ENCODE peak calls at places on chromosomes 4 and X, in eight cellular contexts. J is activated CD4-positive, alpha-beta T cell treated with anti-CD3 and anti-CD28 coated beads, Interleukin-2, amount 10 ng/mL, durations not matched to agents 7 days and 5 days; F is T follicular helper cell; Y is stimulated activated CD4-positive, alpha-beta T cell treated with anti-CD3 and anti-CD28 coated beads, TNF-alpha, amount 100 ng/mL, for 24 hours; K is NCI-H1105; S is naive thymus-derived CD4-positive, alpha-beta T cell; H is NCI-H446 treated with DMSO at 0.1 percent for 48 hours; N is CD4-positive, alpha-beta T cell. U is an unnamed sample.

GRCh38 chr4:139773560-139774318 is 108.1 kb downstream of the MGST2 start:
- DNase-seq in J (no peak), F (no peak), Y (no peak), K (no peak), S (no peak), H (no peak), N (no peak), U (no peak)

GRCh38 chr4:182555997-182556418 is 312.8 kb downstream of the TENM3 start:
- DNase-seq in J (no peak), F (no peak), Y (no peak), K (peak; percentile 14), S (no peak), H (no peak), N (no peak), U (no peak)

GRCh38 chr4:114180481-114180880 is 201.0 kb upstream of the ARSJ start:
- DNase-seq in J (peak; percentile 9), F (peak; percentile 4), Y (peak; percentile 5), K (no peak), S (peak; percentile 23), H (no peak), N (peak; percentile 15), U (peak; percentile 19)

GRCh38 chr4:101103381-101104142 is 243.8 kb downstream of the PPP3CA start:
- DNase-seq in J (no peak), F (no peak), Y (no peak), K (no peak), S (no peak), H (peak; percentile 27), N (no peak), U (no peak)

GRCh38 chrX:66731398-66731797 is 92.5 kb upstream of the EDA2R start:
- DNase-seq in J (no peak), F (no peak), Y (no peak), K (no peak), S (peak; percentile 31), H (peak; percentile 2), N (no peak), U (peak; percentile 49)

GRCh38 chr4:151004222-151004621 is 10.9 kb downstream of the LRBA start:
- DNase-seq in J (no peak), F (no peak), Y (no peak), K (no peak), S (no peak), H (no peak), N (no peak), U (no peak)

GRCh38 chr4:95363579-95363965 is 185.2 kb downstream of the UNC5C start:
- DNase-seq in J (no peak), F (no peak), Y (no peak), K (no peak), S (no peak), H (no peak), N (no peak), U (no peak)

GRCh38 chr4:108247511-108248088 is 78.9 kb upstream of the LEF1 start:
- DNase-seq in J (no peak), F (no peak), Y (no peak), K (peak; percentile 88), S (no peak), H (no peak), N (no peak), U (no peak)

GRCh38 chr4:140863187-140863586 is 107.0 kb upstream of the TBC1D9 start:
- DNase-seq in J (no peak), F (no peak), Y (no peak), K (no peak), S (no peak), H (no peak), N (no peak), U (no peak)

GRCh38 chr4:77044458-77045124 is 31.2 kb downstream of the CCNI start:
- DNase-seq in J (no peak), F (no peak), Y (no peak), K (no peak), S (peak; percentile 55), H (no peak), N (no peak), U (no peak)

GRCh38 chr4:153146031-153146430 is 58.2 kb upstream of the TRIM2 start:
- DNase-seq in J (no peak), F (no peak), Y (no peak), K (no peak), S (no peak), H (no peak), N (no peak), U (no peak)

GRCh38 chr4:78250500-78250899 is 193.4 kb downstream of the FRAS1 start:
- DNase-seq in J (no peak), F (no peak), Y (no peak), K (no peak), S (no peak), H (no peak), N (no peak), U (no peak)

GRCh38 chrX:267771-268261 is 13.4 kb upstream of the PLCXD1 start:
- DNase-seq in J (no peak), F (no peak), Y (no peak), K (no peak), S (no peak), H (no peak), N (no peak), U (no peak)

GRCh38 chr4:88659890-88660208 is 37.8 kb downstream of the NAP1L5 start:
- DNase-seq in J (no peak), F (no peak), Y (no peak), K (no peak), S (no peak), H (no peak), N (no peak), U (no peak)

GRCh38 chr4:54954656-54955388 is 170.6 kb downstream of the KDR start:
- DNase-seq in J (no peak), F (no peak), Y (no peak), K (no peak), S (no peak), H (no peak), N (no peak), U (no peak)

GRCh38 chr4:11428161-11428700 is 463 bp downstream of the HS3ST1 start:
- DNase-seq in J (no peak), F (no peak), Y (no peak), K (no peak), S (no peak), H (no peak), N (no peak), U (no peak)

GRCh38 chr4:162016991-162017390 is 146.8 kb downstream of the FSTL5 start:
- DNase-seq in J (no peak), F (no peak), Y (no peak), K (no peak), S (no peak), H (no peak), N (no peak), U (no peak)

GRCh38 chr4:135515295-135515694 is 1313.7 kb upstream of the PABPC4L start:
- DNase-seq in J (no peak), F (no peak), Y (no peak), K (no peak), S (no peak), H (no peak), N (no peak), U (no peak)

GRCh38 chr4:174365018-174365587 is 81.4 kb downstream of the CEP44 start:
- DNase-seq in J (peak; percentile 31), F (no peak), Y (no peak), K (no peak), S (peak; percentile 30), H (no peak), N (no peak), U (peak; percentile 13)

GRCh38 chrX:105191878-105192277 is 28.6 kb downstream of the TEX13A start:
- DNase-seq in J (no peak), F (no peak), Y (no peak), K (peak; percentile 5), S (no peak), H (no peak), N (no peak), U (no peak)

GRCh38 chrX:23819385-23820234 is 36.6 kb downstream of the SAT1 start:
- DNase-seq in J (no peak), F (no peak), Y (no peak), K (no peak), S (no peak), H (no peak), N (no peak), U (no peak)

GRCh38 chr4:169024762-169025161 is 14.7 kb upstream of the CBR4 start:
- DNase-seq in J (peak; percentile 7), F (no peak), Y (no peak), K (no peak), S (no peak), H (peak; percentile 32), N (no peak), U (peak; percentile 40)

GRCh38 chrX:1853447-1853846 is 238.6 kb downstream of the ASMT start:
- DNase-seq in J (no peak), F (no peak), Y (no peak), K (no peak), S (no peak), H (no peak), N (no peak), U (no peak)

GRCh38 chr4:136920092-136920491 is 612.2 kb downstream of the PCDH18 start:
- DNase-seq in J (no peak), F (no peak), Y (no peak), K (no peak), S (no peak), H (no peak), N (no peak), U (no peak)

GRCh38 chrX:38117485-38117884 is 103.2 kb downstream of the SRPX start:
- DNase-seq in J (no peak), F (no peak), Y (no peak), K (no peak), S (no peak), H (peak; percentile 97), N (no peak), U (no peak)